ENCODE peak calls at places on chromosomes 1 and 21, in four cellular contexts. One of them, this sample, is unnamed.

GRCh38 chr1:29324771-29325351 is 88.5 kb downstream of the PTPRU start:
- DNase-seq in OCI-LY7: no peak
- DNase-seq in hepatocyte: peak; percentile 44
- DNase-seq in CD8-positive, alpha-beta memory T cell: no peak
- DNase-seq in this sample: no peak

GRCh38 chr21:42255038-42255601 is 36.2 kb downstream of the ABCG1 start:
- DNase-seq in hepatocyte: no peak
- DNase-seq in CD8-positive, alpha-beta memory T cell: no peak
- DNase-seq in OCI-LY7: peak; percentile 60
- DNase-seq in this sample: no peak

GRCh38 chr1:165281207-165281901 is 75.2 kb downstream of the LMX1A start:
- DNase-seq in OCI-LY7: no peak
- DNase-seq in hepatocyte: no peak
- DNase-seq in CD8-positive, alpha-beta memory T cell: no peak
- DNase-seq in this sample: no peak

GRCh38 chr1:226590626-226591025 is 42.1 kb downstream of the STUM start:
- DNase-seq in hepatocyte: no peak
- DNase-seq in OCI-LY7: no peak
- DNase-seq in CD8-positive, alpha-beta memory T cell: no peak
- DNase-seq in this sample: peak; percentile 48

GRCh38 chr1:183023601-183024351 is 556 bp downstream of the LAMC1 start:
- DNase-seq in CD8-positive, alpha-beta memory T cell: no peak
- DNase-seq in OCI-LY7: peak; percentile 87
- DNase-seq in hepatocyte: peak; percentile 88
- DNase-seq in this sample: peak; percentile 62

GRCh38 chr1:61638296-61638695 is 86.6 kb downstream of the TM2D1 start:
- DNase-seq in hepatocyte: no peak
- DNase-seq in OCI-LY7: no peak
- DNase-seq in CD8-positive, alpha-beta memory T cell: no peak
- DNase-seq in this sample: no peak

GRCh38 chr1:100597069-100597741 is 59.3 kb downstream of the GPR88 start:
- DNase-seq in CD8-positive, alpha-beta memory T cell: no peak
- DNase-seq in OCI-LY7: no peak
- DNase-seq in hepatocyte: no peak
- DNase-seq in this sample: no peak

GRCh38 chr1:117146067-117146466 is 24.5 kb upstream of the TRIM45 start:
- DNase-seq in hepatocyte: no peak
- DNase-seq in OCI-LY7: no peak
- DNase-seq in CD8-positive, alpha-beta memory T cell: no peak
- DNase-seq in this sample: no peak

GRCh38 chr1:162471290-162471853 is 26.2 kb upstream of the UHMK1 start:
- DNase-seq in OCI-LY7: no peak
- DNase-seq in hepatocyte: no peak
- DNase-seq in CD8-positive, alpha-beta memory T cell: no peak
- DNase-seq in this sample: no peak

GRCh38 chr1:226657788-226658537 is 81.1 kb downstream of the ITPKB start:
- DNase-seq in OCI-LY7: no peak
- DNase-seq in CD8-positive, alpha-beta memory T cell: no peak
- DNase-seq in hepatocyte: no peak
- DNase-seq in this sample: peak; percentile 74

GRCh38 chr1:203479646-203480045 is 4.0 kb downstream of the PRELP start:
- DNase-seq in hepatocyte: no peak
- DNase-seq in CD8-positive, alpha-beta memory T cell: no peak
- DNase-seq in OCI-LY7: no peak
- DNase-seq in this sample: no peak

GRCh38 chr1:203478231-203478630 is 2.6 kb downstream of the PRELP start:
- DNase-seq in CD8-positive, alpha-beta memory T cell: no peak
- DNase-seq in hepatocyte: no peak
- DNase-seq in OCI-LY7: no peak
- DNase-seq in this sample: no peak

GRCh38 chr1:203478986-203479385 is 3.4 kb downstream of the PRELP start:
- DNase-seq in hepatocyte: no peak
- DNase-seq in OCI-LY7: no peak
- DNase-seq in CD8-positive, alpha-beta memory T cell: no peak
- DNase-seq in this sample: no peak

GRCh38 chr1:203476223-203476622 is 617 bp downstream of the PRELP start:
- DNase-seq in hepatocyte: no peak
- DNase-seq in CD8-positive, alpha-beta memory T cell: no peak
- DNase-seq in OCI-LY7: no peak
- DNase-seq in this sample: no peak

GRCh38 chr1:203477748-203478147 is 2.1 kb downstream of the PRELP start:
- DNase-seq in OCI-LY7: no peak
- DNase-seq in hepatocyte: no peak
- DNase-seq in CD8-positive, alpha-beta memory T cell: no peak
- DNase-seq in this sample: no peak
- H3K4me3 ChIP-seq in OCI-LY7: no peak overlapping the region
- H3K4me3 ChIP-seq in hepatocyte: no peak overlapping the region
- H3K4me3 ChIP-seq in CD8-positive, alpha-beta memory T cell: no peak overlapping the region
- H3K4me3 ChIP-seq in this sample: peak overlapping the region; percentile 90

GRCh38 chr1:168921514-168922106 is 184.9 kb upstream of the ATP1B1 start:
- DNase-seq in OCI-LY7: no peak
- DNase-seq in hepatocyte: no peak
- DNase-seq in CD8-positive, alpha-beta memory T cell: no peak
- DNase-seq in this sample: no peak
- H3K27ac ChIP-seq in OCI-LY7: no peak overlapping the region
- H3K27ac ChIP-seq in hepatocyte: peak overlapping the region; percentile 67
- H3K27ac ChIP-seq in CD8-positive, alpha-beta memory T cell: no peak overlapping the region
- H3K27ac ChIP-seq in this sample: no peak overlapping the region

GRCh38 chr1:26044414-26044813 is 1.5 kb downstream of the SLC30A2 start:
- DNase-seq in OCI-LY7: no peak
- DNase-seq in CD8-positive, alpha-beta memory T cell: no peak
- DNase-seq in hepatocyte: no peak
- DNase-seq in this sample: peak; percentile 12

GRCh38 chr1:26045712-26046312 is at the start of gene SLC30A2:
- DNase-seq in hepatocyte: peak; percentile 66
- DNase-seq in OCI-LY7: no peak
- DNase-seq in CD8-positive, alpha-beta memory T cell: no peak
- DNase-seq in this sample: no peak

GRCh38 chr1:26043765-26044164 is 2.2 kb downstream of the SLC30A2 start:
- DNase-seq in CD8-positive, alpha-beta memory T cell: no peak
- DNase-seq in hepatocyte: no peak
- DNase-seq in OCI-LY7: no peak
- DNase-seq in this sample: no peak

GRCh38 chr1:26046313-26047031 is 554 bp upstream of the SLC30A2 start:
- DNase-seq in hepatocyte: no peak
- DNase-seq in OCI-LY7: no peak
- DNase-seq in CD8-positive, alpha-beta memory T cell: no peak
- DNase-seq in this sample: peak; percentile 72

GRCh38 chr1:26044971-26045711 is 777 bp downstream of the SLC30A2 start:
- DNase-seq in CD8-positive, alpha-beta memory T cell: no peak
- DNase-seq in hepatocyte: peak; percentile 47
- DNase-seq in OCI-LY7: no peak
- DNase-seq in this sample: no peak
- H3K4me3 ChIP-seq in CD8-positive, alpha-beta memory T cell: no peak overlapping the region
- H3K4me3 ChIP-seq in hepatocyte: no peak overlapping the region
- H3K4me3 ChIP-seq in OCI-LY7: no peak overlapping the region
- H3K4me3 ChIP-seq in this sample: no peak overlapping the region

GRCh38 chr1:80673935-80674597 is 1126.7 kb upstream of the ADGRL2 start:
- DNase-seq in hepatocyte: no peak
- DNase-seq in OCI-LY7: no peak
- DNase-seq in CD8-positive, alpha-beta memory T cell: no peak
- DNase-seq in this sample: no peak
- H3K27ac ChIP-seq in hepatocyte: no peak overlapping the region
- H3K27ac ChIP-seq in OCI-LY7: no peak overlapping the region
- H3K27ac ChIP-seq in CD8-positive, alpha-beta memory T cell: no peak overlapping the region
- H3K27ac ChIP-seq in this sample: no peak overlapping the region

GRCh38 chr21:41231060-41231459 is 63.1 kb downstream of the BACE2 start:
- DNase-seq in CD8-positive, alpha-beta memory T cell: no peak
- DNase-seq in hepatocyte: no peak
- DNase-seq in OCI-LY7: no peak
- DNase-seq in this sample: no peak

GRCh38 chr21:41228958-41229357 is 61.0 kb downstream of the BACE2 start:
- DNase-seq in hepatocyte: no peak
- DNase-seq in OCI-LY7: no peak
- DNase-seq in CD8-positive, alpha-beta memory T cell: no peak
- DNase-seq in this sample: no peak

GRCh38 chr21:41229527-41230248 is 61.7 kb downstream of the BACE2 start:
- DNase-seq in CD8-positive, alpha-beta memory T cell: no peak
- DNase-seq in hepatocyte: no peak
- DNase-seq in OCI-LY7: no peak
- DNase-seq in this sample: no peak

GRCh38 chr21:41232055-41232454 is 64.1 kb downstream of the BACE2 start:
- DNase-seq in hepatocyte: no peak
- DNase-seq in CD8-positive, alpha-beta memory T cell: no peak
- DNase-seq in OCI-LY7: no peak
- DNase-seq in this sample: no peak

DNA sequence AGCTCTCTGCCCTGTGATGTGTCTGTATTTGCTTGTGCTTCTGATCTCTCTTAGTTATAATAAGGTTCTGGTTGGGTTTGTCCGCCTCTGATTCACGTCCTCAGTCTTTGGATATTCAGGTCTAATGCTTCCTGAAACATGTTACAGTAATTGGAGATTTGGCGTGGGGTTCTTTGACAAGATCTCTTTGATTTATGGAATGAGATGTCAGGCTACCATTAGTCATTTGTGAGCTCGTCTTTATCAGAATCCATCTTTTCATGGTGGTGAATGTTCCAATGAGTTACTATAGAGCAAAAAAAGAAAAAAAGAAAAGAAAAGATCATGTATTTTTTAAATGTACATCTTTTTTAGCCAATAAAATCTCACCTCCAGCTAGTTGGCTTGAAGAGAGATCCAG is 62.6 kb downstream of the BACE2 start:
- DNase-seq in hepatocyte: no peak
- DNase-seq in OCI-LY7: no peak
- DNase-seq in CD8-positive, alpha-beta memory T cell: no peak
- DNase-seq in this sample: no peak
- H3K4me3 ChIP-seq in hepatocyte: no peak overlapping the region
- H3K4me3 ChIP-seq in OCI-LY7: no peak overlapping the region
- H3K4me3 ChIP-seq in CD8-positive, alpha-beta memory T cell: no peak overlapping the region
- H3K4me3 ChIP-seq in this sample: no peak overlapping the region

DNA sequence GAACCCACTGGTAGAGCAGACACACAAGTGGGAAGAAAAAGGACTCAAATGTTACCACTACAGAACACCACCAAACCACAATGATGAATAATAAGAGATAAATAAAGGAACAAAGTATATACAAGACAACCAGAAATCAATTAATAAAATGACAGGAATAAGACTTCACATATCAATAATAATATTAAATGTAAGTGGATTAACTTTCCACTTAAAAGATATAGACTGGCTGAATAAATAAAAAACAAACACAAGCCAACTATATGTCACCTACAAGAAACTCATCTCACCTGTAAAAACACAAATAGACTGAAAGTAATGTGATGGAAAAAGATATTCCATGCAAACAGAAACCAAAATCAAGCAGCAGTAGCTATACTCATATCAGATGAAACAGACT is 6.9 kb upstream of the CLIC6 start:
- DNase-seq in OCI-LY7: no peak
- DNase-seq in hepatocyte: no peak
- DNase-seq in CD8-positive, alpha-beta memory T cell: no peak
- DNase-seq in this sample: no peak
- H3K27ac ChIP-seq in OCI-LY7: no peak overlapping the region
- H3K27ac ChIP-seq in hepatocyte: no peak overlapping the region
- H3K27ac ChIP-seq in CD8-positive, alpha-beta memory T cell: no peak overlapping the region
- H3K27ac ChIP-seq in this sample: no peak overlapping the region

GRCh38 chr1:179589524-179589923 is 2.1 kb upstream of the TDRD5 start:
- DNase-seq in OCI-LY7: no peak
- DNase-seq in CD8-positive, alpha-beta memory T cell: no peak
- DNase-seq in hepatocyte: no peak
- DNase-seq in this sample: no peak

GRCh38 chr1:179591253-179591591 is 410 bp upstream of the TDRD5 start:
- DNase-seq in hepatocyte: no peak
- DNase-seq in CD8-positive, alpha-beta memory T cell: no peak
- DNase-seq in OCI-LY7: no peak
- DNase-seq in this sample: no peak

GRCh38 chr1:179590671-179591070 is 961 bp upstream of the TDRD5 start:
- DNase-seq in hepatocyte: no peak
- DNase-seq in CD8-positive, alpha-beta memory T cell: no peak
- DNase-seq in OCI-LY7: no peak
- DNase-seq in this sample: no peak

GRCh38 chr1:179588425-179589024 is 3.1 kb upstream of the TDRD5 start:
- DNase-seq in OCI-LY7: no peak
- DNase-seq in CD8-positive, alpha-beta memory T cell: no peak
- DNase-seq in hepatocyte: no peak
- DNase-seq in this sample: no peak

GRCh38 chr1:179591592-179592580 is at the start of gene TDRD5:
- DNase-seq in CD8-positive, alpha-beta memory T cell: no peak
- DNase-seq in hepatocyte: no peak
- DNase-seq in OCI-LY7: no peak
- DNase-seq in this sample: no peak
- H3K4me3 ChIP-seq in CD8-positive, alpha-beta memory T cell: no peak within 1 kb of the TSS
- H3K4me3 ChIP-seq in hepatocyte: no peak within 1 kb of the TSS
- H3K4me3 ChIP-seq in OCI-LY7: no peak within 1 kb of the TSS
- H3K4me3 ChIP-seq in this sample: peak within 1 kb of the TSS; percentile 28

DNA sequence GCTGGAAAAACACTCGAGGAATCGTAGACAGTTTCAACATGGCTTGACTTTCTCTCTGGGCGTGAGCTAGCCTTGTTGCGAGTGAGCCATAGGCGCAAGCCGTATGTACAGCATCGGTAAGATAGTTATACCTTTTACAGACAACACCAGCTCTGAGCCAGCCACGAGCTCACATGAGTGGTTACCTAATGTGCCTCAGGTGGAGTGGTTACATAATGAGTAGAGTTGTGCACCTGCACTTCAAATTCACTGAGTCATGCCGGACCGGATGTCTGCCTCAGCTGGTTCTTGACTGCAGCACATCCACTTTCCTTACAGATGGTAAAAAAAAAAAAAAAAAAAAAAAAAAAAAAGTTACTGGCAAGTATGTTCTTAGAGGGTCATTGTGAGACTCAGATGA is 360.4 kb upstream of the NR5A2 start:
- DNase-seq in CD8-positive, alpha-beta memory T cell: no peak
- DNase-seq in hepatocyte: no peak
- DNase-seq in OCI-LY7: no peak
- DNase-seq in this sample: no peak
- H3K27ac ChIP-seq in CD8-positive, alpha-beta memory T cell: no peak overlapping the region
- H3K27ac ChIP-seq in hepatocyte: no peak overlapping the region
- H3K27ac ChIP-seq in OCI-LY7: no peak overlapping the region
- H3K27ac ChIP-seq in this sample: no peak overlapping the region

DNA sequence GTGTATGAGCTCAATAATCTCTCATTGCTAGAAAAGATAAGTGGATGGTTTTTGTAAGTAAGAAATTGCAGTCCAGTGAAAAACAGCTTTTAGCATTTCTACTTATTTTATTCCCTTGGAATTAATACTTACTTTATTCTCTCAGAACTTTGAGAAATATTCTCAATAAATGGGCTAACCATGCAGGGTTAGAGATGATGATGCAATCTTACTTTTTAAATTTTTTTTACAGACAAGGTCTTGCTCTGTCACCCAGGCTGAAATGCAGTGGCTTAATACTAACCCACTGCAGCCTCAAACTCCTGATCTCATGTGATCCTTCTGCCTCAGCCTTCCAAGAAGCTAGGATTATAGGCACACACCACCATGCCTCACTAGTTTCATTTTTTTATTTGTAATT is 440.8 kb upstream of the ZP4 start:
- DNase-seq in CD8-positive, alpha-beta memory T cell: no peak
- DNase-seq in OCI-LY7: no peak
- DNase-seq in hepatocyte: no peak
- DNase-seq in this sample: no peak
- H3K4me3 ChIP-seq in CD8-positive, alpha-beta memory T cell: no peak overlapping the region
- H3K4me3 ChIP-seq in OCI-LY7: no peak overlapping the region
- H3K4me3 ChIP-seq in hepatocyte: no peak overlapping the region
- H3K4me3 ChIP-seq in this sample: no peak overlapping the region

DNA sequence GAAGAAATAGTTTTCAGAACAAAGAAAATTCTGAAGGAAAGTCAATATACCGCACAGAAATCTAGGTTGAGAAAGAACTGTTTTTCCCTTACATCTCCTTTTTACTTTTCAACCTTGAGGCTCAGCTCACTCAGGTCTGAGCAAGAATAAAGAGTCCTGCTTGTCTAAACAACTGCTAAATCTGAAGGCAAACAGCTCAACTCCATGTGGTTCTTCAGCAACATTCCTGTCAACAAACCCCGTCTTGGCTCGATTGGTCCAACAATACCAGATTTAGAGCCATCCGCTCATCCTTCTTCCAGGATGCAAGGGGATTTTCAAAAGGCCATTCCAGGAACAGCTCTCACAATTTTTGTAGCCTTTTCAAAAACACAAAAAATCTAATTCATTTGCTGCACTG is 119.8 kb downstream of the HLCS start:
- DNase-seq in OCI-LY7: no peak
- DNase-seq in hepatocyte: no peak
- DNase-seq in CD8-positive, alpha-beta memory T cell: no peak
- DNase-seq in this sample: no peak
- H3K27ac ChIP-seq in OCI-LY7: no peak overlapping the region
- H3K27ac ChIP-seq in hepatocyte: peak overlapping the region; percentile 5
- H3K27ac ChIP-seq in CD8-positive, alpha-beta memory T cell: no peak overlapping the region
- H3K27ac ChIP-seq in this sample: no peak overlapping the region